ENCODE peak calls at places on chromosomes 6 and 20, in ten cellular contexts. R, T, C, N, G, S, J, M, P and O are unnamed samples.

GRCh38 chr20:58613061-58613854 is 37.8 kb upstream of the STX16 start:
- DNase-seq in R (no peak), T (no peak), C (no peak), N (no peak), G (no peak), S (no peak), J (no peak), M (no peak), P (no peak), O (peak)

GRCh38 chr6:85354761-85355618 is 94.9 kb upstream of the NT5E start:
- DNase-seq in R (peak), T (no peak), C (peak), N (peak), G (peak), S (peak), J (peak), M (peak), P (peak), O (peak)

GRCh38 chr20:36319356-36320260 is 13.5 kb downstream of the DLGAP4 start:
- DNase-seq in R (no peak), T (peak), C (no peak), N (no peak), G (no peak), S (no peak), J (no peak), M (no peak), P (no peak), O (peak)

GRCh38 chr6:34350100-34350936 is 42.2 kb downstream of the NUDT3 start:
- DNase-seq in R (no peak), T (no peak), C (no peak), N (no peak), G (no peak), S (no peak), J (no peak), M (no peak), P (no peak), O (no peak)

GRCh38 chr6:5139828-5140771 is 55.0 kb downstream of the PPP1R3G start:
- DNase-seq in R (no peak), T (no peak), C (no peak), N (no peak), G (no peak), S (peak), J (no peak), M (no peak), P (no peak), O (no peak)

GRCh38 chr20:3164763-3165410 is 5.2 kb upstream of the FASTKD5 start:
- DNase-seq in R (no peak), T (peak), C (no peak), N (no peak), G (no peak), S (no peak), J (no peak), M (no peak), P (no peak), O (no peak)

GRCh38 chr6:168666751-168667427 is 225.9 kb downstream of the SMOC2 start:
- DNase-seq in R (no peak), T (no peak), C (no peak), N (no peak), G (no peak), S (no peak), J (no peak), M (no peak), P (no peak), O (no peak)

GRCh38 chr6:106547961-106548453 is 81.3 kb downstream of the RTN4IP1 start:
- DNase-seq in R (peak), T (no peak), C (peak), N (no peak), G (no peak), S (no peak), J (peak), M (no peak), P (no peak), O (no peak)

GRCh38 chr6:46799657-46800056 is 6.5 kb downstream of the MEP1A start:
- DNase-seq in R (no peak), T (no peak), C (no peak), N (no peak), G (no peak), S (no peak), J (no peak), M (no peak), P (no peak), O (no peak)